ENCODE peak calls at places on chromosomes 2 and 18, in ten cellular contexts. One of them, this sample, is unnamed.

GRCh38 chr2:27953077-27953476 is 62.5 kb downstream of the BABAM2 start:
- DNase-seq in Caki2: no peak
- DNase-seq in cardiac fibroblast: no peak
- DNase-seq in Calu3: no peak
- DNase-seq in stimulated activated CD8-positive, alpha-beta memory T cell treated with anti-CD3 and anti-CD28 coated beads, Interleukin-7, amount 100 ng/mL, for 48 hours: no peak
- DNase-seq in GM23248: no peak
- DNase-seq in upper lobe of right lung: no peak
- DNase-seq in GM20000: no peak
- DNase-seq in NCI-H2171 treated with DMSO at 0.1 percent for 48 hours: no peak
- DNase-seq in left cardiac atrium: no peak
- DNase-seq in this sample: no peak

GRCh38 chr2:189208254-189208653 is 28.7 kb upstream of the COL5A2 start:
- DNase-seq in Caki2: no peak
- DNase-seq in GM20000: no peak
- DNase-seq in NCI-H2171 treated with DMSO at 0.1 percent for 48 hours: no peak
- DNase-seq in cardiac fibroblast: no peak
- DNase-seq in GM23248: no peak
- DNase-seq in Calu3: no peak
- DNase-seq in upper lobe of right lung: no peak
- DNase-seq in left cardiac atrium: no peak
- DNase-seq in stimulated activated CD8-positive, alpha-beta memory T cell treated with anti-CD3 and anti-CD28 coated beads, Interleukin-7, amount 100 ng/mL, for 48 hours: no peak
- DNase-seq in this sample: no peak

GRCh38 chr2:10441966-10442365 is 6.2 kb downstream of the ODC1 start:
- DNase-seq in GM23248: no peak
- DNase-seq in Caki2: no peak
- DNase-seq in GM20000: no peak
- DNase-seq in cardiac fibroblast: peak; percentile 25
- DNase-seq in Calu3: no peak
- DNase-seq in NCI-H2171 treated with DMSO at 0.1 percent for 48 hours: no peak
- DNase-seq in upper lobe of right lung: no peak
- DNase-seq in stimulated activated CD8-positive, alpha-beta memory T cell treated with anti-CD3 and anti-CD28 coated beads, Interleukin-7, amount 100 ng/mL, for 48 hours: peak; percentile 23
- DNase-seq in left cardiac atrium: no peak
- DNase-seq in this sample: no peak

GRCh38 chr2:84851876-84852275 is 29.0 kb downstream of the TRABD2A start:
- DNase-seq in upper lobe of right lung: no peak
- DNase-seq in NCI-H2171 treated with DMSO at 0.1 percent for 48 hours: no peak
- DNase-seq in GM20000: no peak
- DNase-seq in stimulated activated CD8-positive, alpha-beta memory T cell treated with anti-CD3 and anti-CD28 coated beads, Interleukin-7, amount 100 ng/mL, for 48 hours: no peak
- DNase-seq in left cardiac atrium: no peak
- DNase-seq in Calu3: no peak
- DNase-seq in Caki2: no peak
- DNase-seq in cardiac fibroblast: no peak
- DNase-seq in GM23248: no peak
- DNase-seq in this sample: no peak

GRCh38 chr2:205471776-205472175 is 210.5 kb upstream of the NRP2 start:
- DNase-seq in GM20000: no peak
- DNase-seq in Calu3: no peak
- DNase-seq in cardiac fibroblast: no peak
- DNase-seq in GM23248: no peak
- DNase-seq in Caki2: no peak
- DNase-seq in left cardiac atrium: no peak
- DNase-seq in upper lobe of right lung: no peak
- DNase-seq in stimulated activated CD8-positive, alpha-beta memory T cell treated with anti-CD3 and anti-CD28 coated beads, Interleukin-7, amount 100 ng/mL, for 48 hours: no peak
- DNase-seq in NCI-H2171 treated with DMSO at 0.1 percent for 48 hours: no peak
- DNase-seq in this sample: no peak

GRCh38 chr2:213231966-213232365 is 52.3 kb upstream of the SPAG16 start:
- DNase-seq in cardiac fibroblast: no peak
- DNase-seq in GM23248: no peak
- DNase-seq in Caki2: no peak
- DNase-seq in left cardiac atrium: no peak
- DNase-seq in stimulated activated CD8-positive, alpha-beta memory T cell treated with anti-CD3 and anti-CD28 coated beads, Interleukin-7, amount 100 ng/mL, for 48 hours: no peak
- DNase-seq in Calu3: no peak
- DNase-seq in upper lobe of right lung: no peak
- DNase-seq in NCI-H2171 treated with DMSO at 0.1 percent for 48 hours: no peak
- DNase-seq in GM20000: no peak
- DNase-seq in this sample: no peak

GRCh38 chr2:168210898-168211570 is 36.4 kb downstream of the STK39 start:
- DNase-seq in NCI-H2171 treated with DMSO at 0.1 percent for 48 hours: no peak
- DNase-seq in stimulated activated CD8-positive, alpha-beta memory T cell treated with anti-CD3 and anti-CD28 coated beads, Interleukin-7, amount 100 ng/mL, for 48 hours: no peak
- DNase-seq in cardiac fibroblast: peak; percentile 82
- DNase-seq in upper lobe of right lung: no peak
- DNase-seq in GM20000: no peak
- DNase-seq in GM23248: peak; percentile 89
- DNase-seq in Caki2: peak; percentile 90
- DNase-seq in Calu3: no peak
- DNase-seq in left cardiac atrium: no peak
- DNase-seq in this sample: peak; percentile 94

GRCh38 chr2:64402876-64403275 is 51.1 kb upstream of the LGALSL start:
- DNase-seq in GM23248: peak; percentile 32
- DNase-seq in Calu3: no peak
- DNase-seq in Caki2: no peak
- DNase-seq in stimulated activated CD8-positive, alpha-beta memory T cell treated with anti-CD3 and anti-CD28 coated beads, Interleukin-7, amount 100 ng/mL, for 48 hours: no peak
- DNase-seq in GM20000: no peak
- DNase-seq in NCI-H2171 treated with DMSO at 0.1 percent for 48 hours: no peak
- DNase-seq in left cardiac atrium: no peak
- DNase-seq in upper lobe of right lung: no peak
- DNase-seq in cardiac fibroblast: peak; percentile 42
- DNase-seq in this sample: peak; percentile 50

GRCh38 chr2:191927319-191927867 is 80.5 kb upstream of the CAVIN2 start:
- DNase-seq in stimulated activated CD8-positive, alpha-beta memory T cell treated with anti-CD3 and anti-CD28 coated beads, Interleukin-7, amount 100 ng/mL, for 48 hours: no peak
- DNase-seq in GM20000: no peak
- DNase-seq in NCI-H2171 treated with DMSO at 0.1 percent for 48 hours: no peak
- DNase-seq in left cardiac atrium: peak; percentile 60
- DNase-seq in Caki2: peak; percentile 94
- DNase-seq in cardiac fibroblast: peak; percentile 86
- DNase-seq in upper lobe of right lung: no peak
- DNase-seq in GM23248: peak; percentile 82
- DNase-seq in Calu3: peak; percentile 85
- DNase-seq in this sample: peak; percentile 70

GRCh38 chr2:54574107-54574859 is 118.2 kb downstream of the SPTBN1 start:
- DNase-seq in left cardiac atrium: peak; percentile 43
- DNase-seq in cardiac fibroblast: peak; percentile 53
- DNase-seq in GM20000: no peak
- DNase-seq in Caki2: peak; percentile 98
- DNase-seq in Calu3: no peak
- DNase-seq in NCI-H2171 treated with DMSO at 0.1 percent for 48 hours: no peak
- DNase-seq in GM23248: peak; percentile 49
- DNase-seq in upper lobe of right lung: no peak
- DNase-seq in stimulated activated CD8-positive, alpha-beta memory T cell treated with anti-CD3 and anti-CD28 coated beads, Interleukin-7, amount 100 ng/mL, for 48 hours: peak; percentile 68
- DNase-seq in this sample: peak; percentile 66

GRCh38 chr2:26456701-26457224 is 21.2 kb downstream of the OTOF start:
- DNase-seq in Calu3: peak; percentile 73
- DNase-seq in GM20000: no peak
- DNase-seq in GM23248: peak; percentile 38
- DNase-seq in NCI-H2171 treated with DMSO at 0.1 percent for 48 hours: no peak
- DNase-seq in stimulated activated CD8-positive, alpha-beta memory T cell treated with anti-CD3 and anti-CD28 coated beads, Interleukin-7, amount 100 ng/mL, for 48 hours: no peak
- DNase-seq in cardiac fibroblast: no peak
- DNase-seq in Caki2: no peak
- DNase-seq in upper lobe of right lung: no peak
- DNase-seq in left cardiac atrium: no peak
- DNase-seq in this sample: peak; percentile 64

GRCh38 chr2:162915858-162916257 is 77.3 kb upstream of the KCNH7 start:
- DNase-seq in Caki2: no peak
- DNase-seq in cardiac fibroblast: no peak
- DNase-seq in GM23248: no peak
- DNase-seq in upper lobe of right lung: no peak
- DNase-seq in NCI-H2171 treated with DMSO at 0.1 percent for 48 hours: no peak
- DNase-seq in GM20000: no peak
- DNase-seq in left cardiac atrium: no peak
- DNase-seq in Calu3: no peak
- DNase-seq in stimulated activated CD8-positive, alpha-beta memory T cell treated with anti-CD3 and anti-CD28 coated beads, Interleukin-7, amount 100 ng/mL, for 48 hours: no peak
- DNase-seq in this sample: no peak

GRCh38 chr2:114807666-114808065 is 365.2 kb downstream of the DPP10 start:
- DNase-seq in upper lobe of right lung: no peak
- DNase-seq in Calu3: no peak
- DNase-seq in GM23248: no peak
- DNase-seq in cardiac fibroblast: no peak
- DNase-seq in NCI-H2171 treated with DMSO at 0.1 percent for 48 hours: no peak
- DNase-seq in left cardiac atrium: no peak
- DNase-seq in Caki2: no peak
- DNase-seq in GM20000: no peak
- DNase-seq in stimulated activated CD8-positive, alpha-beta memory T cell treated with anti-CD3 and anti-CD28 coated beads, Interleukin-7, amount 100 ng/mL, for 48 hours: no peak
- DNase-seq in this sample: no peak

GRCh38 chr18:76610933-76611749 is 116.1 kb upstream of the ZNF516 start:
- DNase-seq in NCI-H2171 treated with DMSO at 0.1 percent for 48 hours: no peak
- DNase-seq in cardiac fibroblast: peak; percentile 46
- DNase-seq in left cardiac atrium: no peak
- DNase-seq in GM23248: peak; percentile 84
- DNase-seq in upper lobe of right lung: no peak
- DNase-seq in Calu3: no peak
- DNase-seq in stimulated activated CD8-positive, alpha-beta memory T cell treated with anti-CD3 and anti-CD28 coated beads, Interleukin-7, amount 100 ng/mL, for 48 hours: no peak
- DNase-seq in GM20000: no peak
- DNase-seq in Caki2: no peak
- DNase-seq in this sample: no peak